ENCODE peak calls at places on chromosomes 12 and 14, in five cellular contexts. F is tibial nerve, T is body of pancreas, Y is transverse colon, J is sigmoid colon. E is an unnamed sample.

GRCh38 chr14:33959692-33960151 is 8.8 kb upstream of the EGLN3 start:
- DNase-seq in F (no peak), T (no peak), Y (no peak), J (no peak), E (no peak)

GRCh38 chr12:104136577-104136976 is 1.4 kb downstream of the NFYB start:
- DNase-seq in F (no peak), T (no peak), Y (no peak), J (no peak), E (no peak)

GRCh38 chr14:88286309-88286708 is 36.8 kb downstream of the KCNK10 start:
- DNase-seq in F (no peak), T (no peak), Y (no peak), J (no peak), E (no peak)

GRCh38 chr12:69511870-69512269 is 41.7 kb downstream of the FRS2 start:
- DNase-seq in F (no peak), T (no peak), Y (no peak), J (no peak), E (no peak)

GRCh38 chr12:109758406-109759075 is 44.9 kb downstream of the FAM222A start:
- DNase-seq in F (no peak), T (peak), Y (peak), J (peak), E (no peak)

GRCh38 chr14:105508601-105509000 is 17.6 kb downstream of the TEDC1 start:
- DNase-seq in F (no peak), T (no peak), Y (no peak), J (peak), E (no peak)

GRCh38 chr14:61451491-61451890 is 130.1 kb downstream of the PRKCH start:
- DNase-seq in F (no peak), T (no peak), Y (no peak), J (no peak), E (no peak)

GRCh38 chr12:74885775-74886174 is 323.9 kb downstream of the KCNC2 start:
- DNase-seq in F (no peak), T (no peak), Y (no peak), J (no peak), E (no peak)

GRCh38 chr12:58105225-58106119 is 164.1 kb downstream of the ATP23 start:
- DNase-seq in F (no peak), T (no peak), Y (no peak), J (no peak), E (no peak)

GRCh38 chr12:93922583-93923006 is 225.8 kb upstream of the PLXNC1 start:
- DNase-seq in F (no peak), T (no peak), Y (no peak), J (no peak), E (no peak)

GRCh38 chr12:56188786-56189335 is 422 bp downstream of the SMARCC2 start:
- DNase-seq in F (no peak), T (no peak), Y (no peak), J (peak), E (no peak)

GRCh38 chr12:56189336-56189917 is at the start of gene SMARCC2:
- DNase-seq in F (peak), T (peak), Y (peak), J (peak), E (peak)

GRCh38 chr12:56190695-56191155 is 1.4 kb upstream of the SMARCC2 start:
- DNase-seq in F (no peak), T (no peak), Y (no peak), J (no peak), E (no peak)

GRCh38 chr12:56188116-56188785 is 1.0 kb downstream of the SMARCC2 start:
- DNase-seq in F (no peak), T (no peak), Y (no peak), J (no peak), E (no peak)

DNA sequence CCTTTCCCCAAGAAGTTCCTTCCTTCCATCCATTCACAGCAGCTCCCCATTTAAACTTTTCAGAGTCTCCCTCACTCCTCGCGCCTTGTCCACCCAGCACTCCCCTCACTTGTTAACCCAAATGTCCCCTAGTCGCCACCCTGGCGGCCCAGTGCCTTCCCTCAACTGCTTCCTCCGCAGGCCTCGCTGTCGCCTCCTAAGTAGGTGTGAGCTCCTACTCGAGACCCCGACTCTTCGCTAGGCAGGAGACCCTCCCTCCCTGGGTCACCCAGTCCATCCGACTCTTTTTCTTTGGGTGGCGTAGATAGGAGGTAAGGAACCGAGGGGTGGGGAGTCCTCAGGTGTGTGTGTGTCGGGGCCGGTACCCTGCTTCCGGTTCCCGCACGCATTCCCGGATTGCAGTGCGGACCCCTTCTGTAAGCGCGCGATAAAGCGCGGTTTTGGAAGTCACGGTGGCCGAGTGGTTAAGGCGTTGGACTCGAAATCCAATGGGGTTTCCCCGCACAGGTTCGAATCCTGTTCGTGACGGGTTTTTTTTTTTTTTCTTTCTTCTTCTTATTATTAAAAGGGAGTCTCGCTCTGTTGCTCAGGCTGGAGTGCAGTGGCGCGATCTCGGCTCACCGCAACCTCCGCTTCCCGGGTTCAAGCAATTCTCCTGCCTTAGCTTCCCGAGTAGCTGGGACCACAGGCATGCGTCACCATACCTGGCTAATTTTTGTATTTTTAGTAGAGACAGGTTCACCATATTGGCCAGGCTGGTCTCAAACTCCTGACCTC is 823 bp upstream of the SMARCC2 start:
- DNase-seq in F (peak), T (peak), Y (peak), J (peak), E (peak)
- TF ChIP-seq POLR2A in F (no peak), T (peak), Y (peak), J (no peak), E (no peak)

GRCh38 chr12:123601602-123602489 is at the start of gene DDX55:
- DNase-seq in F (peak), T (peak), Y (peak), J (peak), E (peak)
- TF ChIP-seq POLR2A in F (no peak), T (peak), Y (peak), J (peak), E (peak)

DNA sequence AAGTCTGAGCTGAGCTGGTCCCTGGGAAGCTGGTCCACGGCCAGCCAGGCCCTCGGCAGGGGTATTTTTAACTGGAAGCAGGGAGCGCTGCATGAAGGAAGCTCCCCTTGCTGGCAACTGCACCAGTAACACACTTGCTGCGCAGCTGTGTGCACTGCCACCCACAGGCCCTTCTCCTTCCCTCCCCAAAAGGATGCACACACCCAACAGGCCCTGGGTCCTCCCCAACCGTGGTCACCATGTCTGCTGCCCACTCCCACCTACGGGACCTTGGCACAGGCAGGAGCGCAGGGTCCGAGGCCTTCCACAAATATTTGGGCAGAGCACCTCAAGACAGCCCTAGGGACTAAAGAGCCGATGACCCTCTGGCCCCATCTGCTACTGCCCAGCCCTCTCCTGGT is 157.0 kb upstream of the PRMT8 start:
- DNase-seq in F (no peak), T (no peak), Y (no peak), J (no peak), E (no peak)
- TF ChIP-seq POLR2A in F (no peak), T (no peak), Y (no peak), J (no peak), E (no peak)

DNA sequence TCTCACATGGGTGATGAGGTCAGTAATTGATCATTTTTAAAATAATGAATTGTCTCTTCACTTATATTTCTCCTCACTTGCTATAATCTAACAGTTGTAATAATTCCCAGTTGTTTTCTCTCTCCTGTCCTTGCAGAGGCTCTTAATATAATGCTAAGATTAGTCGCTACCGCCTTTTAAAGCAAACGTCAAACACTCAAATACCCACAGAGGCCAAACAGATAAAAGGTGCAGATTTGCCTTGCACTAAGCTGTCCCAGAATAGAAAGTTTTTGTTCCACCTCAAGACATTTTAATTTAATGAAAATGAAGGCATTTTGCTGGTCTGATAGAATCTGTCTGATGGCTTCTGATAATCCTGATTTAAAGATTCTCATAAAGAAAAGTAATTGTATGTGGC is 159.0 kb downstream of the KICS2 start:
- DNase-seq in F (no peak), T (no peak), Y (no peak), J (no peak), E (no peak)
- TF ChIP-seq POLR2A in F (no peak), T (no peak), Y (no peak), J (no peak), E (no peak)

GRCh38 chr12:100573499-100574261 is at the start of gene GAS2L3:
- DNase-seq in F (peak), T (peak), Y (peak), J (peak), E (peak)
- TF ChIP-seq POLR2A in F (peak), T (peak), Y (peak), J (peak), E (peak)

GRCh38 chr12:4297617-4298016 is 23.4 kb upstream of the TIGAR start:
- DNase-seq in F (no peak), T (no peak), Y (no peak), J (no peak), E (no peak)
- TF ChIP-seq POLR2A in F (no peak), T (no peak), Y (no peak), J (no peak), E (no peak)